ENCODE peak calls at places on chromosomes 1 and 21, in six cellular contexts. T is uterus, H is A549, Q is fibroblast of lung, L is mammary epithelial cell, K is upper lobe of right lung. I is an unnamed sample. For H3K9me3, the result is how much of the 10 kb centered on the place peaks cover.

GRCh38 chr1:1069711-1070676 is 4.1 kb downstream of the RNF223 start:
- DNase-seq in T (no peak), H (no peak), K (no peak), Q (no peak), L (no peak), I (no peak)

GRCh38 chr21:39454949-39455668 is 3.3 kb downstream of the SH3BGR start:
- DNase-seq in H (no peak), T (no peak), Q (no peak), L (no peak), K (no peak), I (no peak)

GRCh38 chr1:6083801-6084467 is 38.2 kb downstream of the KCNAB2 start:
- DNase-seq in H (no peak), K (no peak), L (no peak), Q (peak), T (no peak), I (peak)

GRCh38 chr1:4702927-4703326 is 48.5 kb downstream of the AJAP1 start:
- DNase-seq in Q (peak), K (no peak), L (peak), T (no peak), H (no peak), I (peak)

GRCh38 chr1:54499097-54500029 is 48.7 kb upstream of the ACOT11 start:
- DNase-seq in L (peak), Q (peak), H (peak), T (peak), K (no peak), I (no peak)

GRCh38 chr21:44300262-44300959 is 558 bp downstream of the PFKL start:
- DNase-seq in H (peak), L (peak), Q (peak), T (peak), K (peak), I (peak)

GRCh38 chr1:150164224-150164623 is 14.5 kb downstream of the PLEKHO1 start:
- DNase-seq in T (no peak), L (no peak), H (no peak), K (no peak), Q (no peak), I (no peak)

GRCh38 chr1:185063719-185064118 is 18.4 kb downstream of the RNF2 start:
- DNase-seq in K (no peak), H (no peak), L (no peak), Q (no peak), T (no peak), I (no peak)

GRCh38 chr1:6588128-6588892 is 8.5 kb downstream of the ZBTB48 start:
- DNase-seq in H (no peak), T (no peak), Q (no peak), K (peak), L (peak), I (no peak)

GRCh38 chr1:42700006-42700405 is 17.8 kb downstream of the YBX1 start:
- DNase-seq in Q (no peak), T (no peak), K (no peak), H (no peak), L (peak), I (no peak)

GRCh38 chr1:158329807-158330206 is 1.5 kb downstream of the CD1B start:
- DNase-seq in K (no peak), H (peak), L (peak), T (no peak), Q (no peak), I (no peak)

GRCh38 chr1:43537423-43538142 is 6.9 kb downstream of the PTPRF start:
- DNase-seq in L (peak), Q (peak), H (no peak), K (peak), T (no peak), I (peak)

GRCh38 chr1:116991918-116992317 is 9.6 kb upstream of the CD101 start:
- DNase-seq in T (no peak), Q (no peak), K (no peak), H (no peak), L (peak), I (no peak)

GRCh38 chr1:51966559-51966958 is 23.9 kb downstream of the RAB3B start:
- DNase-seq in K (no peak), L (no peak), Q (no peak), T (no peak), H (no peak), I (no peak)

GRCh38 chr1:9844106-9844505 is 20.3 kb upstream of the CLSTN1 start:
- DNase-seq in K (no peak), Q (no peak), L (no peak), H (no peak), T (no peak), I (no peak)

GRCh38 chr21:43269461-43269860 is 100.7 kb downstream of the CRYAA start:
- DNase-seq in H (no peak), L (no peak), K (peak), T (no peak), Q (no peak), I (no peak)

GRCh38 chr1:99867682-99868081 is 17.5 kb downstream of the AGL start:
- DNase-seq in T (no peak), L (no peak), H (no peak), Q (no peak), K (no peak), I (no peak)

GRCh38 chr1:168476588-168477379 is 67.0 kb downstream of the XCL2 start:
- DNase-seq in T (no peak), Q (no peak), L (peak), K (no peak), H (no peak), I (no peak)

GRCh38 chr1:24384251-24385090 is 29.1 kb downstream of the STPG1 start:
- DNase-seq in H (no peak), L (peak), Q (peak), T (no peak), K (no peak), I (peak)

GRCh38 chr1:217342105-217342504 is 288.8 kb downstream of the GPATCH2 start:
- DNase-seq in Q (no peak), T (no peak), L (no peak), H (no peak), K (no peak), I (no peak)

GRCh38 chr21:38965910-38966504 is 160.3 kb downstream of the ETS2 start:
- DNase-seq in T (no peak), H (peak), K (peak), Q (peak), L (no peak), I (no peak)

GRCh38 chr1:110393691-110394564 is 3.1 kb upstream of the SLC16A4 start:
- DNase-seq in L (peak), Q (peak), T (no peak), K (no peak), H (peak), I (peak)

GRCh38 chr1:67791686-67792475 is 41.4 kb downstream of the GNG12 start:
- DNase-seq in H (peak), T (peak), Q (peak), L (peak), K (no peak), I (peak)

GRCh38 chr21:43936186-43936967 is 71.4 kb downstream of the AGPAT3 start:
- DNase-seq in L (no peak), Q (peak), H (no peak), K (no peak), T (no peak), I (peak)

GRCh38 chr1:118788372-118788955 is 199.7 kb downstream of the TBX15 start:
- DNase-seq in T (no peak), H (no peak), L (peak), Q (peak), K (no peak), I (peak)

GRCh38 chr1:202618387-202619022 is 91.7 kb downstream of the SYT2 start:
- DNase-seq in L (peak), H (no peak), K (no peak), T (no peak), Q (peak), I (peak)

GRCh38 chr1:178706467-178706866 is 18.6 kb upstream of the RALGPS2 start:
- DNase-seq in H (no peak), L (peak), K (no peak), Q (peak), T (peak), I (peak)

GRCh38 chr1:63855942-63856341 is 82.1 kb downstream of the ROR1 start:
- DNase-seq in H (no peak), L (no peak), K (no peak), T (no peak), Q (no peak), I (no peak)

GRCh38 chr1:65939636-65940035 is 146.9 kb downstream of the PDE4B start:
- DNase-seq in H (no peak), T (no peak), Q (no peak), L (no peak), K (no peak), I (no peak)

GRCh38 chr1:154081386-154082126 is 73.3 kb downstream of the NUP210L start:
- DNase-seq in K (no peak), T (no peak), L (no peak), H (no peak), Q (no peak), I (no peak)

GRCh38 chr1:67627336-67627735 is 57.7 kb upstream of the GADD45A start:
- DNase-seq in H (no peak), K (no peak), T (no peak), Q (no peak), L (peak), I (no peak)

GRCh38 chr1:240608707-240609106 is 3.2 kb downstream of the GREM2 start:
- DNase-seq in H (peak), L (no peak), Q (no peak), K (no peak), T (no peak), I (no peak)

GRCh38 chr1:63873751-63874150 is 99.9 kb downstream of the ROR1 start:
- DNase-seq in Q (peak), L (peak), T (no peak), K (no peak), H (no peak), I (peak)

GRCh38 chr1:2935184-2935583 is 86.1 kb upstream of the ACTRT2 start:
- DNase-seq in H (no peak), T (no peak), L (no peak), Q (no peak), K (no peak), I (no peak)
- H3K9me3 ChIP-seq in H (under half), T (under half), L (half or more), Q (under half), K (under half), I (under half)

DNA sequence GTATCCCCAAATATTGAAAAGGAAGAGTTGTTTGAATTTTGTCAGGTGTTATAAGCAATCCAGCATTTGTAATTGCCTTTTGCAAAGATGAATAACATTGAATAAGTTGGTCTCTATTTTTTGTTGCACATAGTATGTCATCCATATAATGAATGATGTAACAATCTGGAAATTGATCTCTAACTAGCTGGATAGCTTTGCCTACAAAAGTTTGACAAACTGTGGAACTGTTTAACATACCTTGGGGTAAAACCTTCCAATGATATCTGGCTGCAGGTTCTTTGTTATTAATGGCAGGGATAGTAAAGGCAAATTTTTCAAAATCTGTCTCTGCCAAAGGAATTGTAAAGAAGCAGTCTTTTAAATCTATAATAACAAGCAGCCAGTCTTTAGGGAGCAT is 7.6 kb downstream of the DAP3 start:
- DNase-seq in K (no peak), Q (no peak), L (no peak), H (no peak), T (no peak), I (no peak)
- H3K9me3 ChIP-seq in K (under half), Q (under half), L (under half), H (under half), T (under half), I (under half)

DNA sequence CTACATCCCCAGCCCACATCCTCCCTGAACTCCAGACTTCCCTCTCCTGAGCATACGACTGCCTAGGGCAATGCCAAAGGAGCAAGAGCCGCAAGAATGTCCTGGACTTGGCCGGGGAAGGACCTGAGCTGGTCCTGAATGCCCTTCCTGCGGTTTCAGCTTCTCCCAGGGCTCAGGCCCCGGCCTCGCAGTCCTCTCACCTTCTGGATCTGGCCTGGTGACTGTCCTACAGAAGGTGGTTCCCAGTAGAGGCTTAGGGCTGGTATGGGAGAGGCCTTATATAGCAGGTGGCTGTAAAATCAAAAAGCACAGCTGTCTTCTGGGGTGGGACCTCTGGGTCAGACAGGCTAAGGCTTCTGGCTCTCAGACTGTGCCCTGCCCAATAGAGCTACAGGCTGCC is at the start of gene LYPD8:
- DNase-seq in H (no peak), L (no peak), K (peak), Q (no peak), T (no peak), I (no peak)
- H3K9me3 ChIP-seq in H (under half), L (under half), K (under half), Q (under half), T (under half), I (under half)

DNA sequence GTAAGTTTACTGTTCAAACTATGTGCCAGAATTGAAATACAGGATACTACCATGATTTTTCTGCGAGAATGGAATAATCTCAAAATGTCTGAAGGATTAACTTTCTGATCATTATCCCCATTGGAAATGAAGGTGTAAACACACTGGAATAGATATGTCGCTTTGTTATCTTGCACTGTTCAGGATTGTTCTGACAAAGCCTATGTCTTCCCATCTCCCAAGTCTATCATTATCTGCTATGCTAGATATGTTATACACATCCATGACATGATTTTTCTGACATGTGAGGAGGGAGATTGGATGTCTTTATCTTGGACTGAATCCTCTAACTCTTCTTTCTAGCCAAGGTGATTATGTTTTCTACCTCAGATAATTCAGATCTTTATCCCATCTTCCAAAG is 1239.3 kb upstream of the ADGRL4 start:
- DNase-seq in H (no peak), Q (no peak), K (no peak), L (no peak), T (no peak), I (no peak)
- H3K9me3 ChIP-seq in H (under half), Q (under half), K (under half), L (under half), T (under half), I (under half)